ENCODE peak calls at places on chromosomes 16 and 17, in four cellular contexts. A is heart right ventricle, D is tibial artery, L is ascending aorta. Q is an unnamed sample.

GRCh38 chr16:85902366-85903155 is 3.6 kb downstream of the IRF8 start:
- DNase-seq in L (no peak), A (no peak), D (no peak), Q (peak; percentile 59)

GRCh38 chr17:44202756-44203155 is 3.1 kb upstream of the ATXN7L3 start:
- DNase-seq in L (no peak), A (no peak), D (no peak), Q (no peak)

GRCh38 chr16:1972490-1972877 is 631 bp downstream of the TBL3 start:
- DNase-seq in D (no peak), A (no peak), L (no peak), Q (peak; percentile 80)

GRCh38 chr17:81494984-81495383 is 17.6 kb downstream of the ACTG1 start:
- DNase-seq in L (no peak), A (no peak), D (no peak), Q (no peak)

GRCh38 chr17:4585203-4585939 is 1.0 kb downstream of the SMTNL2 start:
- DNase-seq in D (no peak), L (no peak), A (no peak), Q (peak; percentile 94)

GRCh38 chr16:24344791-24345190 is 88.7 kb downstream of the CACNG3 start:
- DNase-seq in D (no peak), A (no peak), L (no peak), Q (no peak)

GRCh38 chr16:89354325-89354724 is 136.0 kb downstream of the ANKRD11 start:
- DNase-seq in L (no peak), A (no peak), D (no peak), Q (peak; percentile 65)

GRCh38 chr17:20955437-20956323 is 87.1 kb downstream of the USP22 start:
- DNase-seq in D (peak; percentile 43), A (no peak), L (no peak), Q (no peak)

GRCh38 chr17:63834431-63835166 is 7.1 kb upstream of the FTSJ3 start:
- DNase-seq in L (no peak), A (no peak), D (peak; percentile 40), Q (peak; percentile 71)

GRCh38 chr16:57480754-57481230 is 5.5 kb downstream of the DOK4 start:
- DNase-seq in L (no peak), D (no peak), A (no peak), Q (no peak)

GRCh38 chr17:66950886-66951604 is 13.5 kb upstream of the CACNG4 start:
- DNase-seq in L (no peak), D (no peak), A (no peak), Q (peak; percentile 35)

GRCh38 chr17:66953661-66954060 is 10.8 kb upstream of the CACNG4 start:
- DNase-seq in D (no peak), A (no peak), L (no peak), Q (no peak)

GRCh38 chr17:66952681-66953638 is 11.5 kb upstream of the CACNG4 start:
- DNase-seq in L (no peak), A (no peak), D (no peak), Q (no peak)

GRCh38 chr17:66951605-66951953 is 12.9 kb upstream of the CACNG4 start:
- DNase-seq in L (no peak), A (no peak), D (no peak), Q (no peak)

GRCh38 chr17:66952031-66952524 is 12.4 kb upstream of the CACNG4 start:
- DNase-seq in L (no peak), D (no peak), A (no peak), Q (peak; percentile 86)
- H3K4me1 ChIP-seq in L (no peaks in the 10 kb centered on the region), D (no peaks in the 10 kb centered on the region), A (no peaks in the 10 kb centered on the region), Q (no peaks in the 10 kb centered on the region)

GRCh38 chr17:8586766-8587165 is 43.8 kb downstream of the MYH10 start:
- DNase-seq in L (no peak), D (no peak), A (no peak), Q (no peak)
- H3K36me3 ChIP-seq in L (peaks cover 17% of the 10 kb centered on the region), D (no peaks in the 10 kb centered on the region), A (no peaks in the 10 kb centered on the region), Q (no peaks in the 10 kb centered on the region)

DNA sequence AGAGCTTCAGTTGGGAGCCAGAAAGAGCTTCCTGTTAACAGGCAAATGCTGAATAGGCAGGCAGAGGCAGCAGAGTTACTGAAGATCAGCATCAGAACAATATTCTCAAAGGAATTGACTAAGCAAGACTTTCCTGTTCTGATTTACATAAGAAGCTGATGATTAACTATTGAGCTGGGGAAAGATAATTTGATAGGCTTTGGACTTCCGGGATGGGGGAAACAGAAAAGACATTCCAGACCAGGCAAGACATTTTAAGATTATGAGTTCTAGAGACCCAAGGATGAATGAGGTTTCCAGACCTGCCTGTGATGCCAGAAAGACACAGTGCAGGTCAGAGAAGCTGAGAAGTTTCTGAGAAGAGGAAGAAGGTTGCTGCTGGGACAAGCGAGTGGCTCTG is at the start of gene CES5A:
- DNase-seq in A (no peak), L (no peak), D (no peak), Q (no peak)
- H3K4me1 ChIP-seq in A (no peaks in the 10 kb centered on the region), L (no peaks in the 10 kb centered on the region), D (no peaks in the 10 kb centered on the region), Q (no peaks in the 10 kb centered on the region)

DNA sequence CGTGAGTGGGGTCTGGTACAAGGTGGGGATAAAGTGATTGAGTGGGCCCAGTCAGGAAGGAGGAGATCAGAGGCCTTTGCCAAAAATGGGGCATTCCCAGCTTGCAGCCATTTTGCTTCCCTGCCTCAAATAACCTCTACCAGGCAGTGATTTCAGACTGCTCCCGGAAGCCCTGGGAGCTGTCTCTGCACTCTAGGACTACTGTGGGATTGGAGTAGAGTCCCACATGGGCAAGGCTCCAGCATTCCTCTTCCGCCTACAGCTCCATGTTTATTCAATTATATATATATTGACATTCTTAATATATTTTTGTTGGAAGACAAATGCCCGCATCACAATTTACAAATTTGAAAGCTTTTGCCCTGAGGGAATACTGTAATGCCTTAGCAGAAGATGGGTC is 13.5 kb downstream of the SUPT6H start:
- DNase-seq in A (no peak), L (no peak), D (no peak), Q (no peak)
- H3K36me3 ChIP-seq in A (peaks cover 20% of the 10 kb centered on the region), L (peaks cover 99% of the 10 kb centered on the region), D (peaks cover 97% of the 10 kb centered on the region), Q (peaks cover 70% of the 10 kb centered on the region)

GRCh38 chr16:79411805-79412204 is 188.7 kb downstream of the MAF start:
- DNase-seq in L (no peak), A (no peak), D (no peak), Q (no peak)
- H3K4me1 ChIP-seq in L (no peaks in the 10 kb centered on the region), A (no peaks in the 10 kb centered on the region), D (no peaks in the 10 kb centered on the region), Q (no peaks in the 10 kb centered on the region)

GRCh38 chr17:28706471-28707338 is 5.0 kb downstream of the PROCA1 start:
- DNase-seq in D (no peak), A (no peak), L (no peak), Q (no peak)

GRCh38 chr17:28705074-28705659 is 6.5 kb downstream of the PROCA1 start:
- DNase-seq in D (no peak), A (no peak), L (no peak), Q (no peak)

GRCh38 chr17:28707339-28707720 is 4.4 kb downstream of the PROCA1 start:
- DNase-seq in A (no peak), L (no peak), D (no peak), Q (no peak)

GRCh38 chr17:28704219-28704858 is 7.3 kb downstream of the PROCA1 start:
- DNase-seq in D (no peak), A (no peak), L (no peak), Q (no peak)

DNA sequence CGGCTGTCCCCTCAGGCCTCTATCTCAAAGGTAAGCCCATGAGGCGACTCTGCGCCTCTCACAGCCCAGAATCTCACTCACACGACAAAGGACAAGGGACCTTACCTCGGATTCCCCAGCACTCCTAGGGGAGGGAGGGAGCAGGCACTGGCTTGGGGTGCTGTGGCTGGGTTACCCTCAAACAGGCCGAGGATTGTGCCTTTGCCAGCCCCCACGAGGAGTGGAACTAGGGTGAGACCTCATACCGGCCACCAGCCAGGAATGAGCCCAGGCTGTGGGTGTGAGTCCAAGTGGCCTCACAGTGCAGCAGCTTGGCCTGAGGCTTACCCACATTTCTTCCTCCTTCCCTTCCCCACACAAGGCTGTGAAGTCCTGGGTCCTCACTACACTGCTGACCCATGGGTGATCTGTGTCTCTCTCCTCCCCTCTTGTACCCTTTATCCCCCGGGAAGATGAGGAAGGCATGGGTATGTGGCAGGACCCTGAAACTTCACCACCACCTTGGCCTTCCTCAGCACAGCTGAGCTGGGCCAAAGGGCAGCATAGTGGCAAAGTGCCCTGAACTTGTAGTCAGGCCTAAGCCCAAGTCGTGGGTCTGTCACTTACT is 5.9 kb downstream of the PROCA1 start:
- DNase-seq in A (no peak), L (no peak), D (no peak), Q (no peak)
- H3K36me3 ChIP-seq in A (no peaks in the 10 kb centered on the region), L (peaks cover 37% of the 10 kb centered on the region), D (peaks cover 27% of the 10 kb centered on the region), Q (peaks cover 19% of the 10 kb centered on the region)

GRCh38 chr17:48543854-48544355 is 1.0 kb downstream of the HOXB2 start:
- DNase-seq in L (no peak), A (peak; percentile 20), D (no peak), Q (no peak)
- H3K4me1 ChIP-seq in L (peaks cover 42% of the 10 kb centered on the region), A (no peaks in the 10 kb centered on the region), D (peaks cover 37% of the 10 kb centered on the region), Q (peaks cover 29% of the 10 kb centered on the region)

DNA sequence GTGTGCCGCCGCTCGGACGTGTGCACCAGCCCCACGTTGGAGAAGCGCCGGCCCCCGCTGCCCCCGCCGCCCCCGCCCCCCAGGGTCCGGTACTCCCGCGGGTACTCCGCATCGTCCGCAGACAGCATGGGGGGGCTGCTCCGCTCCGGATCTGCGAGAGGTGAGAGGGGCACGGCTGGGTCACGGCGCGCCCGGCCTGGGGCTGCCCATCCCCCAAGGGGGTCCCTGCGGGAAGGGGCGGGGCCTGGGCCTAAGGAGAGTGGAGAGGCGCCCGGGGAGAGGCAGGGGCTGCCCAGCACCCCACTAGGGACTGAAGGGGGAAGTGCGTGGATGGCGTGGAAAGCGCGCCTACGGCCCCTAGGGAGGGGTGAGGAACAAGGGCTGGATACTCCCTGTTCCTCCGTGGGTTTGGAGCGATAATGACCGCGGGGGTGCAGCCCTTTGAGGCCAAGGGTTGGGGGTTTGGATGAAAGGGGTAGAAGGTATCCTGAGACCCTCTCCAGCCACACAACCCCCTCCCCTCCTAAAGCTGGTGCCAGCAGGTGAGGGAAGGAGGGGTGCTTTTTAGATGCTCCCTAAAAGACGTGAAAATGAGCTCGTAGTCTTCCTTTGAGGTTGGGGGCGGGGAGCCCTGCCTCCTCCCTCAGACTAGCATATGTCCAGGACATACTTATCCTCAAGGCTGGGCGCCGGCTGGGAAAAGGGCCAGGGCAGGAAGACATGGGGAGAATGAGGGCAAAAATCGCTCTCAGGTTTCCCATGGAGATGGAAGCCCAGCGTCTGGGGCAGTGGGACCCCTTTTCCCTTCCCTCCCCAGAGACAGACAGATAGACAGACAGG is 26.9 kb downstream of the SRCIN1 start:
- DNase-seq in A (no peak), D (no peak), L (no peak), Q (no peak)
- H3K36me3 ChIP-seq in A (no peaks in the 10 kb centered on the region), D (no peaks in the 10 kb centered on the region), L (no peaks in the 10 kb centered on the region), Q (no peaks in the 10 kb centered on the region)

GRCh38 chr16:17944345-17944744 is 392.2 kb downstream of the NPIPA8 start:
- DNase-seq in A (no peak), D (no peak), L (no peak), Q (no peak)

GRCh38 chr16:17947637-17948036 is 388.9 kb downstream of the NPIPA8 start:
- DNase-seq in D (no peak), L (no peak), A (no peak), Q (no peak)

GRCh38 chr16:17942067-17942466 is 394.5 kb downstream of the NPIPA8 start:
- DNase-seq in D (no peak), L (no peak), A (no peak), Q (no peak)

GRCh38 chr16:17947165-17947564 is 389.4 kb downstream of the NPIPA8 start:
- DNase-seq in A (no peak), L (no peak), D (no peak), Q (no peak)

GRCh38 chr16:17945080-17945601 is 391.4 kb downstream of the NPIPA8 start:
- DNase-seq in D (no peak), A (no peak), L (no peak), Q (no peak)
- H3K4me1 ChIP-seq in D (no peaks in the 10 kb centered on the region), A (no peaks in the 10 kb centered on the region), L (no peaks in the 10 kb centered on the region), Q (no peaks in the 10 kb centered on the region)